ENCODE peak calls at places on chromosomes 5 and 9, in seven cellular contexts. One of them, this sample, is unnamed.

GRCh38 chr9:106207298-106207697 is 513.0 kb downstream of the TMEM38B start:
- DNase-seq in gastrocnemius medialis: no peak
- DNase-seq in esophagus muscularis mucosa: no peak
- DNase-seq in kidney: no peak
- DNase-seq in astrocyte: no peak
- DNase-seq in CD8-positive, alpha-beta T cell: no peak
- DNase-seq in H1: no peak
- DNase-seq in this sample: no peak

GRCh38 chr5:129591508-129592160 is 131.5 kb downstream of the ADAMTS19 start:
- DNase-seq in esophagus muscularis mucosa: no peak
- DNase-seq in gastrocnemius medialis: no peak
- DNase-seq in kidney: no peak
- DNase-seq in astrocyte: no peak
- DNase-seq in CD8-positive, alpha-beta T cell: no peak
- DNase-seq in H1: no peak
- DNase-seq in this sample: no peak

GRCh38 chr9:18566125-18566524 is 92.2 kb downstream of the ADAMTSL1 start:
- DNase-seq in astrocyte: peak; percentile 93
- DNase-seq in CD8-positive, alpha-beta T cell: no peak
- DNase-seq in kidney: no peak
- DNase-seq in H1: no peak
- DNase-seq in esophagus muscularis mucosa: no peak
- DNase-seq in gastrocnemius medialis: no peak
- DNase-seq in this sample: no peak

GRCh38 chr5:168317521-168318147 is 26.2 kb downstream of the WWC1 start:
- DNase-seq in astrocyte: peak; percentile 98
- DNase-seq in H1: no peak
- DNase-seq in CD8-positive, alpha-beta T cell: no peak
- DNase-seq in esophagus muscularis mucosa: no peak
- DNase-seq in kidney: no peak
- DNase-seq in gastrocnemius medialis: no peak
- DNase-seq in this sample: no peak

GRCh38 chr9:91417602-91418218 is 5.9 kb downstream of the NFIL3 start:
- DNase-seq in CD8-positive, alpha-beta T cell: no peak
- DNase-seq in esophagus muscularis mucosa: no peak
- DNase-seq in gastrocnemius medialis: no peak
- DNase-seq in kidney: no peak
- DNase-seq in astrocyte: no peak
- DNase-seq in H1: no peak
- DNase-seq in this sample: no peak

GRCh38 chr5:133113331-133114061 is 61.7 kb downstream of the HSPA4 start:
- DNase-seq in astrocyte: peak; percentile 78
- DNase-seq in kidney: no peak
- DNase-seq in CD8-positive, alpha-beta T cell: no peak
- DNase-seq in esophagus muscularis mucosa: no peak
- DNase-seq in gastrocnemius medialis: no peak
- DNase-seq in H1: no peak
- DNase-seq in this sample: no peak

GRCh38 chr9:114507726-114508125 is 2.5 kb upstream of the WHRN start:
- DNase-seq in gastrocnemius medialis: no peak
- DNase-seq in astrocyte: no peak
- DNase-seq in kidney: no peak
- DNase-seq in CD8-positive, alpha-beta T cell: peak; percentile 11
- DNase-seq in H1: no peak
- DNase-seq in esophagus muscularis mucosa: no peak
- DNase-seq in this sample: no peak

GRCh38 chr9:104779334-104779733 is 15.4 kb downstream of the NIPSNAP3B start:
- DNase-seq in esophagus muscularis mucosa: no peak
- DNase-seq in gastrocnemius medialis: no peak
- DNase-seq in H1: no peak
- DNase-seq in kidney: no peak
- DNase-seq in astrocyte: no peak
- DNase-seq in CD8-positive, alpha-beta T cell: no peak
- DNase-seq in this sample: no peak

GRCh38 chr9:35562895-35563746 is 41.9 kb upstream of the TESK1 start:
- DNase-seq in esophagus muscularis mucosa: no peak
- DNase-seq in astrocyte: no peak
- DNase-seq in kidney: no peak
- DNase-seq in CD8-positive, alpha-beta T cell: no peak
- DNase-seq in H1: no peak
- DNase-seq in gastrocnemius medialis: no peak
- DNase-seq in this sample: no peak

GRCh38 chr9:93896093-93896492 is 59.1 kb downstream of the BARX1 start:
- DNase-seq in H1: no peak
- DNase-seq in gastrocnemius medialis: no peak
- DNase-seq in CD8-positive, alpha-beta T cell: no peak
- DNase-seq in esophagus muscularis mucosa: no peak
- DNase-seq in kidney: no peak
- DNase-seq in astrocyte: no peak
- DNase-seq in this sample: no peak

GRCh38 chr5:1172670-1173404 is 28.6 kb upstream of the SLC6A19 start:
- DNase-seq in H1: no peak
- DNase-seq in CD8-positive, alpha-beta T cell: peak; percentile 26
- DNase-seq in esophagus muscularis mucosa: no peak
- DNase-seq in kidney: no peak
- DNase-seq in gastrocnemius medialis: no peak
- DNase-seq in astrocyte: no peak
- DNase-seq in this sample: no peak

GRCh38 chr9:9612270-9612669 is 1000.5 kb downstream of the PTPRD start:
- DNase-seq in CD8-positive, alpha-beta T cell: no peak
- DNase-seq in esophagus muscularis mucosa: no peak
- DNase-seq in gastrocnemius medialis: no peak
- DNase-seq in H1: no peak
- DNase-seq in astrocyte: no peak
- DNase-seq in kidney: no peak
- DNase-seq in this sample: no peak

GRCh38 chr5:102772273-102772672 is 17.2 kb downstream of the PAM start:
- DNase-seq in kidney: no peak
- DNase-seq in astrocyte: no peak
- DNase-seq in H1: no peak
- DNase-seq in CD8-positive, alpha-beta T cell: no peak
- DNase-seq in esophagus muscularis mucosa: no peak
- DNase-seq in gastrocnemius medialis: no peak
- DNase-seq in this sample: no peak

GRCh38 chr9:121694582-121694981 is 43.1 kb downstream of the DAB2IP start:
- DNase-seq in astrocyte: no peak
- DNase-seq in CD8-positive, alpha-beta T cell: no peak
- DNase-seq in gastrocnemius medialis: no peak
- DNase-seq in esophagus muscularis mucosa: no peak
- DNase-seq in H1: no peak
- DNase-seq in kidney: no peak
- DNase-seq in this sample: no peak

GRCh38 chr9:121696935-121697334 is 45.5 kb downstream of the DAB2IP start:
- DNase-seq in kidney: no peak
- DNase-seq in esophagus muscularis mucosa: no peak
- DNase-seq in astrocyte: no peak
- DNase-seq in gastrocnemius medialis: no peak
- DNase-seq in H1: no peak
- DNase-seq in CD8-positive, alpha-beta T cell: no peak
- DNase-seq in this sample: no peak

GRCh38 chr9:121692606-121693505 is 41.4 kb downstream of the DAB2IP start:
- DNase-seq in gastrocnemius medialis: no peak
- DNase-seq in esophagus muscularis mucosa: no peak
- DNase-seq in kidney: peak; percentile 85
- DNase-seq in CD8-positive, alpha-beta T cell: no peak
- DNase-seq in astrocyte: peak; percentile 47
- DNase-seq in H1: no peak
- DNase-seq in this sample: no peak

GRCh38 chr9:121691890-121692289 is 40.5 kb downstream of the DAB2IP start:
- DNase-seq in CD8-positive, alpha-beta T cell: no peak
- DNase-seq in astrocyte: no peak
- DNase-seq in esophagus muscularis mucosa: no peak
- DNase-seq in gastrocnemius medialis: no peak
- DNase-seq in H1: no peak
- DNase-seq in kidney: no peak
- DNase-seq in this sample: no peak

GRCh38 chr9:121694001-121694400 is 42.6 kb downstream of the DAB2IP start:
- DNase-seq in kidney: no peak
- DNase-seq in gastrocnemius medialis: no peak
- DNase-seq in CD8-positive, alpha-beta T cell: no peak
- DNase-seq in H1: no peak
- DNase-seq in esophagus muscularis mucosa: no peak
- DNase-seq in astrocyte: no peak
- DNase-seq in this sample: no peak
- TF ChIP-seq CTCF in kidney: no peak
- TF ChIP-seq CTCF in gastrocnemius medialis: no peak
- TF ChIP-seq CTCF in CD8-positive, alpha-beta T cell: no peak
- TF ChIP-seq CTCF in H1: no peak
- TF ChIP-seq CTCF in esophagus muscularis mucosa: no peak
- TF ChIP-seq CTCF in astrocyte: no peak
- TF ChIP-seq CTCF in this sample: no peak

GRCh38 chr5:158286827-158287226 is 427.9 kb upstream of the CLINT1 start:
- DNase-seq in gastrocnemius medialis: no peak
- DNase-seq in astrocyte: no peak
- DNase-seq in CD8-positive, alpha-beta T cell: no peak
- DNase-seq in kidney: no peak
- DNase-seq in H1: no peak
- DNase-seq in esophagus muscularis mucosa: peak; percentile 34
- DNase-seq in this sample: no peak

GRCh38 chr5:158289967-158290366 is 431.0 kb upstream of the CLINT1 start:
- DNase-seq in gastrocnemius medialis: no peak
- DNase-seq in H1: no peak
- DNase-seq in CD8-positive, alpha-beta T cell: no peak
- DNase-seq in kidney: no peak
- DNase-seq in esophagus muscularis mucosa: peak; percentile 47
- DNase-seq in astrocyte: no peak
- DNase-seq in this sample: no peak

GRCh38 chr5:158287643-158288228 is 428.8 kb upstream of the CLINT1 start:
- DNase-seq in H1: no peak
- DNase-seq in CD8-positive, alpha-beta T cell: no peak
- DNase-seq in gastrocnemius medialis: peak; percentile 17
- DNase-seq in kidney: no peak
- DNase-seq in astrocyte: peak; percentile 94
- DNase-seq in esophagus muscularis mucosa: peak; percentile 92
- DNase-seq in this sample: peak; percentile 5

GRCh38 chr5:158285771-158286170 is 426.8 kb upstream of the CLINT1 start:
- DNase-seq in H1: no peak
- DNase-seq in astrocyte: no peak
- DNase-seq in gastrocnemius medialis: no peak
- DNase-seq in CD8-positive, alpha-beta T cell: no peak
- DNase-seq in esophagus muscularis mucosa: peak; percentile 68
- DNase-seq in kidney: no peak
- DNase-seq in this sample: no peak

DNA sequence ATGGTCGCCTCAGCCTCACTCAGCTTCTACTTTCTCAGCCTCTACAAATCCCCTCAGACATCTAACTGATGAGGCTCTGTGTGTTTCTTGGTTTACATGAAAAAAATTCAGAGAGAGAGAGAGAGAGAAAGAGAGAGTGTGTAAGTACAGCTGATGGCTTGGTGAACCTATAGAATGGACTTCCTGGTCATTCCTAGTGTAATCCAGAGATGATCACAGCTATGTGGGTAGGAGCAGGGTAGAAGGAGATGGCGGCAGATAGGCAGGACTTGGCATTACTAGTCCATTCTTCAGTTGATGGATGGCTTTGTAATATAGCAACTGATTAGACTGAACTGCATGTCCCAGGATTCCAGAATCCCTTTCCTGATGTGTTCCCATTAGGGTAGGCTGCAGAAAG is 429.3 kb upstream of the CLINT1 start:
- DNase-seq in CD8-positive, alpha-beta T cell: no peak
- DNase-seq in gastrocnemius medialis: no peak
- DNase-seq in astrocyte: no peak
- DNase-seq in esophagus muscularis mucosa: peak; percentile 57
- DNase-seq in kidney: no peak
- DNase-seq in H1: no peak
- DNase-seq in this sample: no peak
- H3K9me3 ChIP-seq in CD8-positive, alpha-beta T cell: no peaks in the 10 kb centered on the region
- H3K9me3 ChIP-seq in gastrocnemius medialis: no peaks in the 10 kb centered on the region
- H3K9me3 ChIP-seq in astrocyte: no peaks in the 10 kb centered on the region
- H3K9me3 ChIP-seq in esophagus muscularis mucosa: no peaks in the 10 kb centered on the region
- H3K9me3 ChIP-seq in kidney: no peaks in the 10 kb centered on the region
- H3K9me3 ChIP-seq in H1: peaks cover under 1% of the 10 kb centered on the region
- H3K9me3 ChIP-seq in this sample: peaks cover 3% of the 10 kb centered on the region

DNA sequence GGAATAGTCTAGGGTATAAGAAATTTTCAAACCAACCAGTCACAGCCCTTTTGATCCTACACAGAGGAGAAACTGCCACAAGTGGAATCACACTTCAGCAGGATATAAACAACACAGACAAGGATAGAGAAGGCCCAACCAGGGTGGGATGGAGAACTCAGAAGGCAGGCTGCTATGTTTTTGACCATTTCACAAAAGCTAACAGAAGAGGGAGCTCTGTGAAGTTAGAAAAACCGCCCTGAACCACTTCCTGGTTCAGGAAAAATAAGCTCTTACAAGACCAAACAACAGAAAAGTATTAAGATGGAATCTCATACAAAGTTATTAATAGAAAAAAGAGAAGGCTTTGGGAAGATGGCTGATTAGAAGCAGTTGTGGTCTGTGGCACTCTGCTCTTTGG is 960 bp upstream of the IFNB1 start:
- DNase-seq in esophagus muscularis mucosa: no peak
- DNase-seq in kidney: no peak
- DNase-seq in gastrocnemius medialis: no peak
- DNase-seq in astrocyte: no peak
- DNase-seq in CD8-positive, alpha-beta T cell: no peak
- DNase-seq in H1: no peak
- DNase-seq in this sample: no peak
- TF ChIP-seq CTCF in esophagus muscularis mucosa: no peak
- TF ChIP-seq CTCF in kidney: no peak
- TF ChIP-seq CTCF in gastrocnemius medialis: no peak
- TF ChIP-seq CTCF in astrocyte: no peak
- TF ChIP-seq CTCF in CD8-positive, alpha-beta T cell: no peak
- TF ChIP-seq CTCF in H1: no peak
- TF ChIP-seq CTCF in this sample: no peak

GRCh38 chr5:76735762-76736545 is 20.0 kb downstream of the F2R start:
- DNase-seq in CD8-positive, alpha-beta T cell: no peak
- DNase-seq in H1: no peak
- DNase-seq in kidney: no peak
- DNase-seq in esophagus muscularis mucosa: no peak
- DNase-seq in astrocyte: no peak
- DNase-seq in gastrocnemius medialis: no peak
- DNase-seq in this sample: no peak

GRCh38 chr5:76742586-76742985 is 26.7 kb downstream of the F2R start:
- DNase-seq in H1: no peak
- DNase-seq in astrocyte: peak; percentile 47
- DNase-seq in kidney: no peak
- DNase-seq in gastrocnemius medialis: no peak
- DNase-seq in CD8-positive, alpha-beta T cell: no peak
- DNase-seq in esophagus muscularis mucosa: no peak
- DNase-seq in this sample: no peak

GRCh38 chr5:76737131-76737556 is 21.2 kb downstream of the F2R start:
- DNase-seq in H1: no peak
- DNase-seq in gastrocnemius medialis: no peak
- DNase-seq in astrocyte: no peak
- DNase-seq in CD8-positive, alpha-beta T cell: no peak
- DNase-seq in kidney: no peak
- DNase-seq in esophagus muscularis mucosa: no peak
- DNase-seq in this sample: no peak

GRCh38 chr5:76736679-76737078 is 20.8 kb downstream of the F2R start:
- DNase-seq in CD8-positive, alpha-beta T cell: no peak
- DNase-seq in kidney: no peak
- DNase-seq in astrocyte: no peak
- DNase-seq in esophagus muscularis mucosa: no peak
- DNase-seq in gastrocnemius medialis: no peak
- DNase-seq in H1: no peak
- DNase-seq in this sample: no peak

DNA sequence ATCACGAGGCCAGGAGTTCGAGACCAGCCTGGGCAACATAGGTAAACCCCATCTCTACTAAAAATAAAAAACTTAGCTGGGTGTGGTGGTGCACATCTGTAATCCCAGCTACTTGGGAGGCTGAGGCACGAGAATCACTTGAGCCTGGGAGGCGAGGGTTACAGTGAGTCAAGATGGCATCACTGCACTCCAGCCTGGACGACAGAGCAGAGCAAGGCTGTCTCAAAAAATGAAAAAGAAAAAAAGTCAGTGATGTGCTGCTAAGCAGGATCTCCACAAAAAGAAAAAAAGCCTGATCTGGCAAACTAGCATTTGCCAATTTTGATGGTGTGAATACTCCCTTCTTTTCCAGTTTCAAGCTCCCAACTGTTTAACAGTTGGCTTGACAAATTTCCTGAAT is 21.9 kb downstream of the F2R start:
- DNase-seq in astrocyte: no peak
- DNase-seq in esophagus muscularis mucosa: no peak
- DNase-seq in H1: no peak
- DNase-seq in CD8-positive, alpha-beta T cell: no peak
- DNase-seq in kidney: no peak
- DNase-seq in gastrocnemius medialis: no peak
- DNase-seq in this sample: no peak
- H3K9me3 ChIP-seq in astrocyte: no peaks in the 10 kb centered on the region
- H3K9me3 ChIP-seq in esophagus muscularis mucosa: no peaks in the 10 kb centered on the region
- H3K9me3 ChIP-seq in H1: no peaks in the 10 kb centered on the region
- H3K9me3 ChIP-seq in CD8-positive, alpha-beta T cell: no peaks in the 10 kb centered on the region
- H3K9me3 ChIP-seq in kidney: no peaks in the 10 kb centered on the region
- H3K9me3 ChIP-seq in gastrocnemius medialis: no peaks in the 10 kb centered on the region
- H3K9me3 ChIP-seq in this sample: no peaks in the 10 kb centered on the region

This sample was measured in tibial nerve.